ENCODE peak calls at places on chromosome 1, in four cellular contexts. Y is brain microvascular endothelial cell; V is NCI-H1930; G is stimulated activated naive B cell treated with anti-CD40 and anti-IgM and Interleukin-4, amounts not matched to agents 10 μg/mL and 1 μg/mL and 100 μg/mL, for 72 hours. K is an unnamed sample.

GRCh38 chr1:61152706-61153105 is 70.3 kb downstream of the NFIA start:
- DNase-seq in Y (no peak), V (no peak), G (no peak), K (no peak)

GRCh38 chr1:203126151-203126865 is 1.2 kb upstream of the ADORA1 start:
- DNase-seq in Y (no peak), V (no peak), G (no peak), K (no peak)

GRCh38 chr1:162696286-162696862 is 64.1 kb downstream of the DDR2 start:
- DNase-seq in Y (peak), V (peak), G (no peak), K (no peak)

GRCh38 chr1:99680258-99680657 is 34.3 kb downstream of the PALMD start:
- DNase-seq in Y (peak), V (no peak), G (no peak), K (no peak)

GRCh38 chr1:92527670-92528069 is 40.9 kb upstream of the GFI1 start:
- DNase-seq in Y (no peak), V (no peak), G (no peak), K (no peak)

GRCh38 chr1:90717665-90718410 is 736 bp upstream of the BARHL2 start:
- DNase-seq in Y (no peak), V (no peak), G (no peak), K (no peak)

GRCh38 chr1:15110867-15111230 is 42.7 kb upstream of the TMEM51 start:
- DNase-seq in Y (no peak), V (no peak), G (no peak), K (no peak)

GRCh38 chr1:173163209-173163608 is 43.9 kb downstream of the TNFSF4 start:
- DNase-seq in Y (no peak), V (no peak), G (no peak), K (no peak)

GRCh38 chr1:29653886-29654450 is 417.6 kb downstream of the PTPRU start:
- DNase-seq in Y (no peak), V (no peak), G (no peak), K (no peak)

GRCh38 chr1:220788146-220788545 is 1.4 kb downstream of the MTARC1 start:
- DNase-seq in Y (no peak), V (no peak), G (no peak), K (no peak)

GRCh38 chr1:52056937-52057231 is 789 bp downstream of the BTF3L4 start:
- DNase-seq in Y (peak), V (no peak), G (no peak), K (no peak)

GRCh38 chr1:204426035-204426436 is 14.4 kb upstream of the PPP1R15B start:
- DNase-seq in Y (peak), V (no peak), G (no peak), K (no peak)

K was measured in GM06990.